ENCODE peak calls at places on chromosomes 6 and 20, in nine cellular contexts. Q, Z, D, K, S, N, A, C and B are unnamed samples.

GRCh38 chr6:63923139-63923739 is 287.6 kb downstream of the PHF3 start:
- DNase-seq in N (peak), A (no peak), C (no peak), Q (peak), S (no peak), K (no peak), D (no peak), Z (no peak), B (no peak)

GRCh38 chr6:107641500-107641931 is 151.6 kb downstream of the SOBP start:
- DNase-seq in A (no peak), N (no peak), C (no peak), Q (no peak), K (peak), D (no peak), S (no peak), Z (peak), B (peak)

GRCh38 chr6:163991326-163991725 is 576.8 kb downstream of the QKI start:
- DNase-seq in K (no peak), D (no peak), Q (no peak), C (no peak), S (no peak), A (no peak), N (no peak), Z (no peak), B (no peak)

GRCh38 chr6:159836294-159837140 is 36.4 kb downstream of the PNLDC1 start:
- DNase-seq in K (peak), Z (no peak), N (no peak), D (no peak), Q (no peak), C (no peak), S (no peak), A (peak), B (no peak)

GRCh38 chr6:135972120-135972519 is 120.6 kb downstream of the PDE7B start:
- DNase-seq in K (no peak), Z (no peak), Q (no peak), S (no peak), N (no peak), A (no peak), D (no peak), C (no peak), B (no peak)

GRCh38 chr6:116229287-116229913 is 24.5 kb downstream of the TSPYL4 start:
- DNase-seq in N (no peak), D (peak), S (no peak), Q (no peak), C (no peak), K (peak), A (peak), Z (peak), B (peak)

GRCh38 chr6:32154514-32155161 is 697 bp downstream of the PPT2 start:
- DNase-seq in Z (peak), D (peak), Q (peak), N (peak), A (peak), S (peak), K (peak), C (no peak), B (no peak)

GRCh38 chr6:103534814-103535213 is 1324.9 kb downstream of the HACE1 start:
- DNase-seq in A (no peak), Q (no peak), S (no peak), K (no peak), D (no peak), N (no peak), Z (no peak), C (no peak), B (no peak)

GRCh38 chr6:87670707-87671106 is 31.3 kb downstream of the AKIRIN2 start:
- DNase-seq in C (no peak), K (no peak), N (no peak), Z (no peak), A (no peak), D (no peak), Q (no peak), S (no peak), B (no peak)

GRCh38 chr6:148251286-148251685 is 91.4 kb upstream of the SASH1 start:
- DNase-seq in S (no peak), Z (no peak), C (no peak), A (no peak), K (no peak), Q (no peak), D (no peak), N (peak), B (no peak)

GRCh38 chr6:166624275-166624674 is 2.8 kb downstream of the RPS6KA2 start:
- DNase-seq in A (no peak), N (no peak), Q (no peak), Z (no peak), K (no peak), S (no peak), D (no peak), C (no peak), B (peak)

GRCh38 chr6:33192105-33192646 is at the start of gene COL11A2:
- DNase-seq in Z (no peak), D (no peak), A (no peak), K (no peak), Q (no peak), S (no peak), N (no peak), C (no peak), B (no peak)

GRCh38 chr6:114733596-114733995 is 390.8 kb upstream of the HS3ST5 start:
- DNase-seq in Z (no peak), C (no peak), D (no peak), Q (no peak), A (no peak), N (no peak), K (no peak), S (no peak), B (no peak)

GRCh38 chr6:71280701-71281100 is 7.9 kb upstream of the OGFRL1 start:
- DNase-seq in D (no peak), C (no peak), Q (no peak), Z (no peak), K (no peak), S (no peak), A (no peak), N (no peak), B (no peak)

DNA sequence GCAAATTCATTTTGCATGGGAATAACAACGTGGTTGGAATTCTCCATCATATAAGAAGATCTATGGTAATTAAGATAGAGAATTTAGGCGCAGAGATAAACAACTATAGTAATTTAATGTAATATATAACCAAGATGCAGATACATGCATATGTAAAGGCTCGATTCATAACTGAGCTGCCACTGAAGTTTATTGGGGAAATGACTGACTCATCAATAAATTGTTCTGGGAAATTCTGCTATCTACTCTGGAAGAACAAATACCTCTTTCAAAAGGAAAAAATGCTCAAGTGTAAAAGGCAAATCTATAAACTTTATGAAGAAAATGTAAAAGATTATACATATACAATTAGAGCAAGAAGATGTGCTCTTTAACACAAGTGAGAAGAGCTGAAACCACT is 596.4 kb downstream of the MMUT start:
- DNase-seq in C (no peak), K (no peak), D (no peak), S (no peak), N (no peak), Z (no peak), Q (no peak), A (no peak), B (no peak)
- TF ChIP-seq POLR2A in C (no peak), K (no peak), D (no peak), S (no peak), N (no peak), Z (no peak), Q (no peak), A (no peak), B (no peak)

GRCh38 chr6:2970753-2971419 is 481 bp downstream of the SERPINB6 start:
- DNase-seq in Z (peak), S (no peak), N (no peak), K (peak), C (peak), A (peak), Q (peak), D (peak), B (no peak)
- TF ChIP-seq POLR2A in Z (peak), S (no peak), N (peak), K (peak), C (peak), A (peak), Q (no peak), D (peak), B (no peak)

GRCh38 chr6:19831358-19831757 is 5.8 kb upstream of the ID4 start:
- DNase-seq in C (no peak), Q (no peak), A (no peak), Z (no peak), K (no peak), D (no peak), S (no peak), N (no peak), B (no peak)

GRCh38 chr6:19824058-19824807 is 12.9 kb upstream of the ID4 start:
- DNase-seq in Z (no peak), S (no peak), C (no peak), A (peak), N (no peak), D (no peak), K (no peak), Q (no peak), B (peak)

GRCh38 chr6:19827247-19827646 is 9.9 kb upstream of the ID4 start:
- DNase-seq in S (no peak), A (no peak), Z (no peak), N (no peak), K (no peak), Q (no peak), C (no peak), D (no peak), B (no peak)

GRCh38 chr6:19830171-19830570 is 7.0 kb upstream of the ID4 start:
- DNase-seq in K (no peak), A (no peak), N (peak), S (no peak), C (no peak), D (no peak), Q (no peak), Z (no peak), B (no peak)

DNA sequence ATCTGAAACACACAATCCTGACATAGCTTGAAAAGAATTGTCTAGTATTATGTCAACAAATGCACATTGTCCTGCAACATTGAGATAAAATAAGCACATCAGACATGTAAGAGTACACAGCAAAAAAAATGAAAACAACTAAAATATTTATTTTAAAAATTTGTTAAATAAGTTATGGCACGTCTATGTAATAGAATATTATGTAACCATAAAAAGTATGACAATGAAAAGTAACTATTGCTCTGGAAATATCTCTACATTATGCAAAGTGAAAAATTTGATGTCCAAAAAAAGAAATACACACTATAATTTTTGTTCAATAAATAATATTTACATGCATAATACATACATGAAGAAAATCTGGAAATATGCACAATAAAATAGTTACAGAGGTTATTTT is 9.3 kb upstream of the ID4 start:
- DNase-seq in Q (no peak), A (no peak), C (no peak), D (no peak), N (no peak), K (no peak), S (no peak), Z (no peak), B (no peak)
- TF ChIP-seq POLR2A in Q (no peak), A (no peak), C (no peak), D (no peak), N (no peak), K (no peak), S (no peak), Z (no peak), B (no peak)

GRCh38 chr20:63495771-63496403 is 3.0 kb downstream of the EEF1A2 start:
- DNase-seq in D (no peak), A (peak), Q (peak), Z (peak), N (peak), K (peak), C (no peak), S (peak), B (no peak)

GRCh38 chr20:63496404-63497120 is 2.3 kb downstream of the EEF1A2 start:
- DNase-seq in A (no peak), Q (no peak), D (no peak), K (no peak), N (no peak), Z (peak), C (no peak), S (no peak), B (no peak)

GRCh38 chr20:63497946-63498935 is 642 bp downstream of the EEF1A2 start:
- DNase-seq in C (no peak), D (peak), Z (peak), A (no peak), Q (peak), S (no peak), K (peak), N (no peak), B (no peak)

GRCh38 chr20:63498950-63499332 is at the start of gene EEF1A2:
- DNase-seq in C (no peak), Q (peak), D (no peak), A (no peak), Z (peak), N (no peak), K (peak), S (no peak), B (no peak)

GRCh38 chr20:63497138-63497945 is 1.5 kb downstream of the EEF1A2 start:
- DNase-seq in C (no peak), D (no peak), A (no peak), S (no peak), K (peak), Q (no peak), N (no peak), Z (peak), B (no peak)
- TF ChIP-seq POLR2A in C (no peak), D (no peak), A (no peak), S (no peak), K (no peak), Q (no peak), N (no peak), Z (no peak), B (no peak)

DNA sequence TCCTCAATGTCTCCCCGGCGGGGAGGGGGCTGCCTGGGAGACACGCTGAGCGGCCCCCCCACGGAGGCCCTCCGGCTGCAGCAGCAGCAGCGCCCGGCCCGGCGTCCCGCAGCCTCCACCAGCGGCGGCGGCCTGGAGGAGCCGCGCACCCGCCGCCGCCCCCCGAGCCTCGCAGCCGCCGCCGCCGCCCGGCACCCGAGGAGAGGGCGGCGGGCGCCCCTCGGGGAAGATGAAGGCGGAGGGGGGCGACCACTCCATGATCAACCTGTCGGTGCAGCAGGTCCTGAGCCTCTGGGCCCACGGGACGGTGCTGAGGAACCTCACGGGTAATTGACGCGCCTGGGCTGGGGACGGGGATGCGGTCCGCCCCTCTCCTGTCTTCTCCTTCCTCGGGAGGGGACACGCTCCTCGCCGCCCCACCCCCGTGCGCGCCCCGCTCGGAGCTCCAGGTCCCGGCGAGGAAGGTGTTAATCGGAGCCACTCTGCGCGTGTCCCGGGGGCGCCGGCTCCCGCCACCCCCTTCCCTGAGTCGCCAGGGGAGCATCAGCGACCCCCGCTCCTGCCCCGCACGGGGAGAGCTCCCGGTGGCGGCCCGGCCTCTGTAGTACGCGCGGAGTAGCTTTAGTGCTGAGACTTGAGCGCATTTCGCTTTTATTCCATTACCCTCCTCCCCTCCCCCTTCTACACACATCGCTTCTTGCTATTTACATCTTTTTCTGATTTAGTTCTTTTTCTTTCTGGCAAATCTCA is 675 bp downstream of the TMEM170B start:
- DNase-seq in N (no peak), S (peak), Q (peak), K (peak), A (peak), C (no peak), Z (peak), D (no peak), B (peak)
- TF ChIP-seq POLR2A in N (no peak), S (no peak), Q (no peak), K (no peak), A (peak), C (peak), Z (no peak), D (no peak), B (no peak)

DNA sequence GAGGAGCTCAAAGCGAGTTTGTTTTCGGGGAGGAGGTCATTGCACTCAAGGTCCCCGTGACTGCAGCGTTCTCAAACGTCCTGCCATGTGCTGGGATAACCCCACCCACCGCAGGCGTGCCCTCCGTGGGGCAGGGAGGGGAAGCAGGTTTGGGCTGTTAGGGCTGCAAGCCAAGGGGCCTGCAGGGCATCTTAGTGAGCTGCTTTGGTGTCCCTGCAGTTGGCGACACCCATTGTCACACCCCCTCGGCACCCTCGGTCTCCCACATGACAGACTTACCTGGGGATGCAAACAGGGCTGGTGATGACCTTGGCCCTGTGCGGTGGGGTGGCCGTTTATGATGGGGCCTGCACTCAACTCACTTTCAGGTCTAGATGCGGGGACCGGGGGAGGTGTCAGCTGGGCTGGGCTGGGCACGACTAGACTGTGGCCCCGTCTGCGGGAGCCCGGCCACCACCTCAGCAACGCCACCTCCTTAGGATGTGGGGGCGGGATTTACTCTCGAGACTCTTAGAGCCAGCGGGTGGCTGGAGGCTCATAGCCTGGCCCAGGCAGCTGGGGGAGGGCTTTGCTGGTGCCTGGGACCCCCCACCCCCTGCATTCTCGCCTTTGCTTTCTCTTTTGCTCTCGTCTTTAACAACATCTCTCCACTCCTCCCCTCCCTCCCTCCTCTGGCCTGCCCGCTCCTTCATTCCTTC is 6.5 kb upstream of the GATA5 start:
- DNase-seq in S (no peak), K (no peak), Q (no peak), C (no peak), A (no peak), N (no peak), D (no peak), Z (no peak), B (no peak)
- TF ChIP-seq POLR2A in S (no peak), K (no peak), Q (no peak), C (no peak), A (no peak), N (no peak), D (no peak), Z (no peak), B (no peak)